ENCODE peak calls at places on chromosome 3, in seven cellular contexts. Y is WTC11, E is mammary epithelial cell, S is psoas muscle, B is CD14-positive monocyte, J is spleen, U is PC-3. O is an unnamed sample.

GRCh38 chr3:182626484-182627467 is 166.5 kb upstream of the ATP11B start:
- DNase-seq in Y (no peak), E (no peak), S (no peak), B (no peak), J (no peak), U (peak; percentile 59), O (no peak)

GRCh38 chr3:29170894-29171582 is 109.8 kb upstream of the RBMS3 start:
- DNase-seq in Y (no peak), E (no peak), S (no peak), B (no peak), J (no peak), U (no peak), O (no peak)

GRCh38 chr3:156691920-156692319 is 17.5 kb downstream of the TIPARP start:
- DNase-seq in Y (no peak), E (peak; percentile 36), S (no peak), B (no peak), J (no peak), U (peak; percentile 67), O (no peak)

GRCh38 chr3:12897537-12898289 is 56.3 kb upstream of the RPL32 start:
- DNase-seq in Y (no peak), E (peak; percentile 77), S (peak; percentile 9), B (no peak), J (peak; percentile 57), U (peak; percentile 82), O (peak; percentile 48)

GRCh38 chr3:110789315-110789714 is 282.3 kb upstream of the NECTIN3 start:
- DNase-seq in Y (no peak), E (no peak), S (no peak), B (no peak), J (no peak), U (no peak), O (no peak)

GRCh38 chr3:74599564-74599963 is 14.9 kb downstream of the CNTN3 start:
- DNase-seq in Y (no peak), E (peak; percentile 96), S (no peak), B (no peak), J (no peak), U (no peak), O (no peak)

GRCh38 chr3:182405752-182406151 is 387.6 kb upstream of the ATP11B start:
- DNase-seq in Y (no peak), E (no peak), S (no peak), B (no peak), J (no peak), U (no peak), O (no peak)

GRCh38 chr3:196517919-196518318 is 2.8 kb upstream of the SMCO1 start:
- DNase-seq in Y (no peak), E (peak; percentile 68), S (no peak), B (no peak), J (no peak), U (peak; percentile 7), O (no peak)

GRCh38 chr3:8766148-8766547 is 3.3 kb downstream of the OXTR start:
- DNase-seq in Y (no peak), E (no peak), S (no peak), B (no peak), J (no peak), U (no peak), O (no peak)

GRCh38 chr3:103381286-103381685 is 946.5 kb downstream of the ZPLD1 start:
- DNase-seq in Y (no peak), E (no peak), S (no peak), B (no peak), J (no peak), U (no peak), O (no peak)

GRCh38 chr3:79558943-79559342 is 208.9 kb downstream of the ROBO1 start:
- DNase-seq in Y (no peak), E (no peak), S (no peak), B (no peak), J (no peak), U (no peak), O (no peak)

GRCh38 chr3:182331356-182331755 is 461.9 kb upstream of the ATP11B start:
- DNase-seq in Y (no peak), E (peak; percentile 51), S (no peak), B (no peak), J (no peak), U (no peak), O (no peak)

GRCh38 chr3:42129014-42129953 is 38.1 kb downstream of the TRAK1 start:
- DNase-seq in Y (no peak), E (peak; percentile 72), S (no peak), B (no peak), J (no peak), U (peak; percentile 89), O (no peak)

GRCh38 chr3:152428577-152428976 is 159.8 kb downstream of the MBNL1 start:
- DNase-seq in Y (no peak), E (peak; percentile 40), S (no peak), B (no peak), J (no peak), U (no peak), O (no peak)

GRCh38 chr3:156449712-156450574 is 105.0 kb downstream of the SSR3 start:
- DNase-seq in Y (peak; percentile 18), E (peak; percentile 28), S (no peak), B (no peak), J (no peak), U (peak; percentile 64), O (no peak)

GRCh38 chr3:45644467-45645201 is 44.6 kb upstream of the SACM1L start:
- DNase-seq in Y (no peak), E (peak; percentile 78), S (no peak), B (no peak), J (no peak), U (peak; percentile 91), O (no peak)

GRCh38 chr3:107630779-107631178 is 108.0 kb downstream of the BBX start:
- DNase-seq in Y (no peak), E (peak; percentile 12), S (no peak), B (no peak), J (no peak), U (no peak), O (no peak)

GRCh38 chr3:107629556-107629955 is 106.8 kb downstream of the BBX start:
- DNase-seq in Y (no peak), E (no peak), S (no peak), B (no peak), J (no peak), U (no peak), O (no peak)

GRCh38 chr3:107632576-107632975 is 109.8 kb downstream of the BBX start:
- DNase-seq in Y (no peak), E (no peak), S (no peak), B (no peak), J (no peak), U (no peak), O (no peak)

GRCh38 chr3:107633327-107634141 is 110.8 kb downstream of the BBX start:
- DNase-seq in Y (no peak), E (no peak), S (no peak), B (no peak), J (no peak), U (no peak), O (no peak)

DNA sequence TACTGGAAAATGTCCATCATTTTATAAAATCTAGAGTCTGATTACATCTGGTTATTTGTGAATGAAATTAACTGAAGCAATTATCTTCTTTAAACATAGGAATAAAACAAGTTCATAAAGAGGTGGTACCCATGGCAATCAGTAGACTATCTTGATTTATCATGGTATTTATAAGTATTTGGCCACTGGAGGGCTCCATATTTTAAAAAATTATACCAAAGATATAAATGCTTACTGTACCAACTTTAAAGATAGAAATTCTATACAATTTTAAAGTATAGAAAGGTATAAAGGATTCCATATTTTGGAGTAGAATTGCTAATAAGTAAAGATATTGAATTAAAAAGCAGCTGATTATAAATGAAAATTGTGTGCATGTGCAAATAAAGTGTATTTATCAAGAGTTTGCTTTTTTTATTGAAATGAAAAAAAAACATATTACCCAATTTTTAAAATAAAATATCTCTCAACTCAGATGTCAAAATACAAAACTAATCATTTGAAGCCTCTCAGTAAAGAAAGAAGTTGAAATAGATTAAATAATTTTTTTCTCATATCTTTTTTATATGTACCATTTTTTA is 105.3 kb downstream of the BBX start:
- DNase-seq in Y (no peak), E (no peak), S (no peak), B (no peak), J (no peak), U (peak; percentile 21), O (no peak)
- TF ChIP-seq CTCF in Y (no peak), E (peak; percentile 16), S (no peak), B (peak; percentile 31), J (no peak), U (peak; percentile 55), O (peak; percentile 76)

GRCh38 chr3:44079916-44080315 is 161.8 kb upstream of the TOPAZ1 start:
- DNase-seq in Y (no peak), E (no peak), S (no peak), B (no peak), J (no peak), U (no peak), O (no peak)

GRCh38 chr3:44078863-44079262 is 162.8 kb upstream of the TOPAZ1 start:
- DNase-seq in Y (no peak), E (no peak), S (no peak), B (no peak), J (no peak), U (no peak), O (no peak)

GRCh38 chr3:44074181-44074580 is 167.5 kb upstream of the TOPAZ1 start:
- DNase-seq in Y (no peak), E (peak; percentile 4), S (no peak), B (no peak), J (no peak), U (peak; percentile 74), O (no peak)

GRCh38 chr3:44076221-44076829 is 165.4 kb upstream of the TOPAZ1 start:
- DNase-seq in Y (peak; percentile 38), E (no peak), S (no peak), B (no peak), J (no peak), U (no peak), O (no peak)

GRCh38 chr3:44077267-44077666 is 164.4 kb upstream of the TOPAZ1 start:
- DNase-seq in Y (no peak), E (no peak), S (no peak), B (no peak), J (no peak), U (no peak), O (no peak)
- TF ChIP-seq CTCF in Y (no peak), E (no peak), S (no peak), B (no peak), J (no peak), U (no peak), O (peak; percentile 61)

GRCh38 chr3:127092368-127092767 is 100.6 kb upstream of the PRR23E start:
- DNase-seq in Y (no peak), E (no peak), S (no peak), B (no peak), J (peak; percentile 43), U (no peak), O (peak; percentile 65)
- TF ChIP-seq CTCF in Y (no peak), E (no peak), S (no peak), B (no peak), J (no peak), U (no peak), O (no peak)

GRCh38 chr3:169400874-169401273 is 262.6 kb downstream of the MECOM start:
- DNase-seq in Y (no peak), E (no peak), S (no peak), B (no peak), J (no peak), U (no peak), O (no peak)

GRCh38 chr3:169402667-169403360 is 260.7 kb downstream of the MECOM start:
- DNase-seq in Y (no peak), E (peak; percentile 7), S (no peak), B (no peak), J (no peak), U (no peak), O (no peak)

GRCh38 chr3:169403855-169404254 is 259.7 kb downstream of the MECOM start:
- DNase-seq in Y (no peak), E (no peak), S (no peak), B (no peak), J (no peak), U (no peak), O (no peak)

GRCh38 chr3:169400205-169400604 is 263.3 kb downstream of the MECOM start:
- DNase-seq in Y (no peak), E (no peak), S (no peak), B (no peak), J (no peak), U (peak; percentile 28), O (no peak)

GRCh38 chr3:169404491-169404890 is 259.0 kb downstream of the MECOM start:
- DNase-seq in Y (peak; percentile 24), E (no peak), S (no peak), B (no peak), J (no peak), U (no peak), O (peak; percentile 73)
- TF ChIP-seq CTCF in Y (no peak), E (no peak), S (no peak), B (no peak), J (no peak), U (no peak), O (no peak)

O was measured in chondrocyte.